ENCODE peak calls at places on chromosomes 7 and 10, in five cellular contexts. G is HCT116, Z is mammary epithelial cell, H is fibroblast of lung, V is mesendoderm. S is an unnamed sample.

GRCh38 chr7:114856625-114857024 is 65.3 kb upstream of the MDFIC start:
- DNase-seq in G (no peak), Z (peak; percentile 43), H (no peak), V (peak; percentile 83), S (no peak)

GRCh38 chr10:29877798-29878491 is 181.4 kb downstream of the JCAD start:
- DNase-seq in G (no peak), Z (no peak), H (no peak), V (no peak), S (peak; percentile 84)

GRCh38 chr7:99141756-99142726 is 1.9 kb downstream of the SMURF1 start:
- DNase-seq in G (no peak), Z (peak; percentile 73), H (peak; percentile 80), V (peak; percentile 96), S (peak; percentile 83)

GRCh38 chr10:5349362-5349761 is 15.4 kb upstream of the UCN3 start:
- DNase-seq in G (no peak), Z (no peak), H (peak; percentile 8), V (no peak), S (no peak)

GRCh38 chr7:84331665-84332064 is 137.1 kb upstream of the SEMA3A start:
- DNase-seq in G (no peak), Z (no peak), H (peak; percentile 51), V (no peak), S (no peak)

GRCh38 chr7:143882611-143883078 is 19.3 kb downstream of the TCAF1 start:
- DNase-seq in G (no peak), Z (peak; percentile 6), H (peak; percentile 69), V (peak; percentile 84), S (peak; percentile 92)

GRCh38 chr10:77341055-77341454 is 296.6 kb downstream of the KCNMA1 start:
- DNase-seq in G (no peak), Z (no peak), H (no peak), V (no peak), S (no peak)

GRCh38 chr7:80533287-80533686 is 21.4 kb upstream of the GNAT3 start:
- DNase-seq in G (no peak), Z (peak; percentile 33), H (no peak), V (peak; percentile 55), S (no peak)

GRCh38 chr7:23239253-23239652 is 7.3 kb upstream of the GPNMB start:
- DNase-seq in G (no peak), Z (no peak), H (no peak), V (no peak), S (no peak)

GRCh38 chr7:15652776-15653290 is 33.6 kb downstream of the MEOX2 start:
- DNase-seq in G (no peak), Z (no peak), H (peak; percentile 51), V (no peak), S (no peak)

GRCh38 chr7:142739927-142740492 is 9.3 kb upstream of the PRSS1 start:
- DNase-seq in G (peak; percentile 1), Z (no peak), H (no peak), V (peak; percentile 29), S (no peak)

GRCh38 chr7:17773289-17773626 is 167.0 kb downstream of the SNX13 start:
- DNase-seq in G (no peak), Z (peak; percentile 90), H (peak; percentile 94), V (no peak), S (no peak)

GRCh38 chr7:90298145-90299038 is 22.7 kb downstream of the FAM237B start:
- DNase-seq in G (peak; percentile 29), Z (peak; percentile 61), H (peak; percentile 76), V (peak; percentile 70), S (no peak)

GRCh38 chr7:83347836-83348482 is 185.3 kb upstream of the PCLO start:
- DNase-seq in G (no peak), Z (peak; percentile 42), H (peak; percentile 79), V (peak; percentile 83), S (no peak)

GRCh38 chr10:124566222-124566888 is 104.7 kb downstream of the LHPP start:
- DNase-seq in G (no peak), Z (no peak), H (no peak), V (no peak), S (peak; percentile 61)

GRCh38 chr7:12879139-12879538 is 191.7 kb downstream of the ARL4A start:
- DNase-seq in G (no peak), Z (no peak), H (no peak), V (no peak), S (no peak)

GRCh38 chr10:33571616-33572015 is 237.1 kb upstream of the NRP1 start:
- DNase-seq in G (no peak), Z (peak; percentile 95), H (no peak), V (peak; percentile 77), S (no peak)

GRCh38 chr7:88357794-88358533 is 51.3 kb upstream of the STEAP4 start:
- DNase-seq in G (no peak), Z (peak; percentile 36), H (no peak), V (no peak), S (no peak)

GRCh38 chr10:96532523-96532922 is 18.8 kb upstream of the TLL2 start:
- DNase-seq in G (no peak), Z (no peak), H (peak; percentile 28), V (no peak), S (no peak)

GRCh38 chr10:103834436-103835095 is 20.8 kb downstream of the SH3PXD2A start:
- DNase-seq in G (no peak), Z (no peak), H (no peak), V (no peak), S (no peak)

GRCh38 chr10:103833731-103834365 is 21.5 kb downstream of the SH3PXD2A start:
- DNase-seq in G (no peak), Z (no peak), H (peak; percentile 50), V (peak; percentile 89), S (peak; percentile 88)

GRCh38 chr10:103836273-103836672 is 19.1 kb downstream of the SH3PXD2A start:
- DNase-seq in G (no peak), Z (no peak), H (no peak), V (no peak), S (no peak)

GRCh38 chr10:103836776-103837344 is 18.5 kb downstream of the SH3PXD2A start:
- DNase-seq in G (no peak), Z (no peak), H (no peak), V (peak; percentile 57), S (no peak)

DNA sequence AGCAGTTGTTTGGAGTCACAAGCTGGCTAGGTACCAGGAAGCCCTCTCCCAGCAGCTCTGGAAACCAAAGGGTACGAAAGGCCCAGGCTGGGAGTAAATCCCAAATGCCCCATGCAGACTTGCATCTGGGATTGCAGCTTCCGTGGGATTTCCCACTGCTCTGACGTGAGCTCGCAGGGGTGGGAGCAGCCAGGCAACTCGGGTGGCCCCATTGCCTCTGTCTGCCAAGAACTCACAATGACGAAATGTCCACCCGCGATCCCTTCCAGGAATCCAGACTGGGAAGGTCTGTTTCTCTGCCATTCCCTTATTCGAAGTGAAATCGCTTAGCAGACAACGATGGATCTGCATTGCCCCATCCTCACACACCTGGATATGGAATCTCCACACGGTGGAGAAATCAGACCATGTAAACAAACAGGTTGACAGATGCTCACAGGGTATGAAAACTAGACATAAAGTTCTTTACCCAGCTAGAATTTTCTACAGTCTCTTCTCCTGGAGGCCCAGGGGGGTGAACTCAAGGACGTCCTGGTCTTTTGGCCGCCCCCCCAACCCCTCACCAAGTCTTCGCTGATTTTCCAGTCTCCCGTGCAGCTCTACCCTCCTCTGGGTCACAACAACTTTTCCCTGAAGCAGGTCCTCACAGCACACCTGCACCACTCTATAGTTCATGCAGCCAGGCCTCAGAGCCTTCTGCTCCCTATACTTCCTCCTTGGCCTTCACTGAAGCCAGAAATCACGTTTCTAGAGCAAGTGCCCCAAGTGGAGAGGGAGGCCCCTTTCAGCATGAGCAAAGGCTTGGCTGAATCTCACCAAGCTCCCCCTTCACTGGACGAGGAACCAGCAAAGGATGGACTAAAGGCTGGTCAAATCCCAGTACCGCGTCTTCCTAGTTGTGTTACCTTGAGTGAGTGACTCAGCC is 20.0 kb downstream of the SH3PXD2A start:
- DNase-seq in G (no peak), Z (no peak), H (peak; percentile 97), V (no peak), S (peak; percentile 91)
- H3K4me3 ChIP-seq in G (no peak overlapping the region), Z (no peak overlapping the region), H (no peak overlapping the region), V (no peak overlapping the region), S (no peak overlapping the region)

DNA sequence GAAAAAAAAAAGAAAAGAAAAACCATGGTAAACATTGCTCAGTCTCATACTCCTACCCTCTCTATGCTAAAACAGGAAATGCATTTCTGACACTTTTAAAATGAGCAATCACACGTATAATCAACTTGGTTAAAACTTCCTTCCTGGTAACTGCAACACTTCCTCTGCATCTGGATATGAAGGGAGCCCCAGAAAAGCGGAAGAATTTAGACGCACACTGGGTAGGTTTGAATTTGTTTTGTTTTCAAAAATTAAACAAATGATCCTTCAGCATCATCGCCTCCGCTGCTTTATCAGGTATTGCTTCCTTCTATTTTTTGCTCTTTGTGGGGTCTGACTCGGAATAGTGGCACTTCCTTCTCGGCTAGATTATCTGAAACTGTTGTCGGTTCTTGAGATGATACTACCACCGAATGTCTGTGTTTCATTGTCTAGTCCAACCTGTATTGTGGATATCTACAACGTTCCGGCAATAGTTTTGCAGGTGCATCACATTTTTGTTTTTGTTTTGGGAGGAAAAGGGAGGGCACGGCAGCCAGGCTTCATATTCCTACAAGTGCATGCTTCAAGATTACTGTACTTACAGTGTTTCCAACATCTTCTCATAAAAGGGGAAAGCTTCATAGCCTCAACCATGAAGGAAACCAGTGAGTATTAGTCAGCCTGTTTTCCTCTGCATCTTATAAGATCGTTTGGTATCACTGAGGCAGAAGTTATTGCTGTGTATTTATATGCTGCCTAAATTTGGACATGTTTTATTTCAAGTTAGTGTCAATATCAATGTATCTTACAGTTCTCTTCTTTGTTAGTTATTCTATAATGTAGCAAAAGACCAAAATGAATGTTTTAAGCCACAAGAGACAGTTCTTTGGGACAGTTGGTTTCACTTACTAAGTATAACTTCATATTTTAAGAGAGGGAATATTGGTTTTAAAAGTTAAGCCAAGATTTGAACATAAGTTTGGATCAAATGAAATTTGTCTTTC is at the start of gene PIK3CG:
- DNase-seq in G (no peak), Z (no peak), H (no peak), V (no peak), S (no peak)
- H3K9ac ChIP-seq in G (no peak within 1 kb of the TSS), Z (no peak within 1 kb of the TSS), H (no peak within 1 kb of the TSS), V (no peak within 1 kb of the TSS), S (no peak within 1 kb of the TSS)

GRCh38 chr7:138952791-138953190 is 28.4 kb downstream of the KIAA1549 start:
- DNase-seq in G (no peak), Z (no peak), H (no peak), V (no peak), S (no peak)

GRCh38 chr7:138958026-138958956 is 22.9 kb downstream of the KIAA1549 start:
- DNase-seq in G (no peak), Z (peak; percentile 76), H (no peak), V (no peak), S (no peak)

GRCh38 chr7:138961159-138961558 is 20.0 kb downstream of the KIAA1549 start:
- DNase-seq in G (no peak), Z (no peak), H (peak; percentile 80), V (no peak), S (no peak)

GRCh38 chr7:138954545-138955475 is 26.4 kb downstream of the KIAA1549 start:
- DNase-seq in G (no peak), Z (no peak), H (no peak), V (peak; percentile 55), S (no peak)

GRCh38 chr7:138957217-138957616 is 24.0 kb downstream of the KIAA1549 start:
- DNase-seq in G (no peak), Z (no peak), H (no peak), V (no peak), S (no peak)
- H3K27ac ChIP-seq in G (no peak overlapping the region), Z (no peak overlapping the region), H (no peak overlapping the region), V (no peak overlapping the region), S (no peak overlapping the region)

GRCh38 chr7:141042222-141043193 is 27.8 kb upstream of the MRPS33 start:
- DNase-seq in G (no peak), Z (no peak), H (no peak), V (no peak), S (no peak)

GRCh38 chr7:141043621-141044020 is 28.9 kb upstream of the MRPS33 start:
- DNase-seq in G (no peak), Z (no peak), H (no peak), V (peak; percentile 48), S (no peak)

GRCh38 chr7:141045126-141045841 is 28.6 kb upstream of the TMEM178B start:
- DNase-seq in G (no peak), Z (no peak), H (no peak), V (peak; percentile 27), S (no peak)

GRCh38 chr7:141039366-141039765 is 24.6 kb upstream of the MRPS33 start:
- DNase-seq in G (no peak), Z (no peak), H (no peak), V (peak; percentile 8), S (no peak)
- H3K4me3 ChIP-seq in G (no peak overlapping the region), Z (no peak overlapping the region), H (no peak overlapping the region), V (no peak overlapping the region), S (no peak overlapping the region)